ENCODE peak calls at places on chromosomes 1 and 21, in five cellular contexts. R, L, J, W and V are unnamed samples.

GRCh38 chr1:62637392-62638105 is 40.2 kb downstream of the ANGPTL3 start:
- DNase-seq in R (no peak), L (no peak), J (no peak), W (no peak), V (no peak)

GRCh38 chr1:115496904-115497527 is 144.8 kb upstream of the VANGL1 start:
- DNase-seq in R (no peak), L (no peak), J (no peak), W (no peak), V (no peak)

GRCh38 chr1:240031414-240031813 is 60.3 kb upstream of the FMN2 start:
- DNase-seq in R (no peak), L (no peak), J (no peak), W (no peak), V (no peak)

GRCh38 chr1:5559078-5559477 is 433.1 kb downstream of the NPHP4 start:
- DNase-seq in R (no peak), L (no peak), J (no peak), W (no peak), V (no peak)

GRCh38 chr1:189987509-189987908 is 490.2 kb downstream of the BRINP3 start:
- DNase-seq in R (no peak), L (no peak), J (no peak), W (no peak), V (no peak)

GRCh38 chr21:44767834-44768831 is 33.5 kb downstream of the UBE2G2 start:
- DNase-seq in R (no peak), L (no peak), J (no peak), W (no peak), V (no peak)

GRCh38 chr21:43858806-43859648 is 6.0 kb upstream of the AGPAT3 start:
- DNase-seq in R (peak), L (no peak), J (no peak), W (no peak), V (peak)

GRCh38 chr21:37207441-37208009 is 59.6 kb downstream of the VPS26C start:
- DNase-seq in R (peak), L (no peak), J (peak), W (peak), V (no peak)

GRCh38 chr1:55556378-55556777 is 341.2 kb upstream of the USP24 start:
- DNase-seq in R (no peak), L (no peak), J (no peak), W (no peak), V (no peak)

GRCh38 chr1:73674945-73675561 is 522.9 kb downstream of the LRRIQ3 start:
- DNase-seq in R (no peak), L (no peak), J (no peak), W (no peak), V (no peak)

GRCh38 chr1:39196244-39197215 is 8.0 kb upstream of the MACF1 start:
- DNase-seq in R (no peak), L (no peak), J (no peak), W (no peak), V (peak)

GRCh38 chr1:6757719-6758435 is 27.4 kb upstream of the CAMTA1 start:
- DNase-seq in R (no peak), L (no peak), J (no peak), W (no peak), V (no peak)

GRCh38 chr1:155932487-155932886 is 1.7 kb downstream of the KHDC4 start:
- DNase-seq in R (no peak), L (no peak), J (no peak), W (no peak), V (no peak)

GRCh38 chr1:214588963-214589597 is 13.9 kb upstream of the CENPF start:
- DNase-seq in R (no peak), L (no peak), J (no peak), W (no peak), V (no peak)

GRCh38 chr1:163068716-163069115 is 445 bp upstream of the RGS4 start:
- DNase-seq in R (no peak), L (no peak), J (no peak), W (no peak), V (no peak)

GRCh38 chr1:245997471-245998258 is 509.4 kb downstream of the SMYD3 start:
- DNase-seq in R (no peak), L (no peak), J (no peak), W (no peak), V (no peak)

GRCh38 chr1:38071530-38072266 is 25.1 kb upstream of the POU3F1 start:
- DNase-seq in R (peak), L (no peak), J (no peak), W (no peak), V (peak)

GRCh38 chr1:31764307-31765040 is at the start of gene ADGRB2:
- DNase-seq in R (no peak), L (no peak), J (no peak), W (no peak), V (no peak)

GRCh38 chr1:58549231-58549958 is 2.9 kb upstream of the OMA1 start:
- DNase-seq in R (no peak), L (no peak), J (no peak), W (no peak), V (peak)

GRCh38 chr1:207897188-207897587 is 13.7 kb downstream of the CD34 start:
- DNase-seq in R (no peak), L (no peak), J (no peak), W (no peak), V (no peak)

GRCh38 chr1:59199734-59200376 is 97.0 kb upstream of the FGGY start:
- DNase-seq in R (no peak), L (no peak), J (no peak), W (no peak), V (no peak)

GRCh38 chr1:3014443-3015268 is 6.6 kb upstream of the ACTRT2 start:
- DNase-seq in R (no peak), L (no peak), J (no peak), W (no peak), V (no peak)

GRCh38 chr1:201283836-201284553 is 689 bp downstream of the PKP1 start:
- DNase-seq in R (no peak), L (no peak), J (no peak), W (no peak), V (no peak)

GRCh38 chr1:147292635-147293251 is 50.3 kb downstream of the CHD1L start:
- DNase-seq in R (no peak), L (no peak), J (no peak), W (no peak), V (no peak)

GRCh38 chr1:7110306-7110705 is 325.1 kb downstream of the CAMTA1 start:
- DNase-seq in R (no peak), L (no peak), J (no peak), W (no peak), V (no peak)

GRCh38 chr21:43333301-43334062 is 93.4 kb downstream of the SIK1 start:
- DNase-seq in R (peak), L (no peak), J (no peak), W (no peak), V (no peak)

GRCh38 chr1:10696977-10697376 is 99.5 kb downstream of the CASZ1 start:
- DNase-seq in R (no peak), L (no peak), J (no peak), W (no peak), V (no peak)

GRCh38 chr1:75273110-75273509 is 138.9 kb downstream of the LHX8 start:
- DNase-seq in R (no peak), L (no peak), J (no peak), W (no peak), V (no peak)

GRCh38 chr21:41839387-41840000 is 39.6 kb downstream of the PRDM15 start:
- DNase-seq in R (no peak), L (no peak), J (no peak), W (no peak), V (no peak)

GRCh38 chr1:4083171-4084052 is 183.3 kb upstream of the C1orf174 start:
- DNase-seq in R (no peak), L (no peak), J (no peak), W (no peak), V (no peak)

GRCh38 chr1:167249702-167250101 is 29.0 kb downstream of the POU2F1 start:
- DNase-seq in R (no peak), L (no peak), J (no peak), W (no peak), V (peak)

GRCh38 chr1:179807691-179808485 is 64.8 kb downstream of the FAM163A start:
- DNase-seq in R (peak), L (no peak), J (no peak), W (no peak), V (no peak)

GRCh38 chr1:197103295-197103694 is 36.2 kb upstream of the F13B start:
- DNase-seq in R (no peak), L (no peak), J (no peak), W (no peak), V (no peak)

DNA sequence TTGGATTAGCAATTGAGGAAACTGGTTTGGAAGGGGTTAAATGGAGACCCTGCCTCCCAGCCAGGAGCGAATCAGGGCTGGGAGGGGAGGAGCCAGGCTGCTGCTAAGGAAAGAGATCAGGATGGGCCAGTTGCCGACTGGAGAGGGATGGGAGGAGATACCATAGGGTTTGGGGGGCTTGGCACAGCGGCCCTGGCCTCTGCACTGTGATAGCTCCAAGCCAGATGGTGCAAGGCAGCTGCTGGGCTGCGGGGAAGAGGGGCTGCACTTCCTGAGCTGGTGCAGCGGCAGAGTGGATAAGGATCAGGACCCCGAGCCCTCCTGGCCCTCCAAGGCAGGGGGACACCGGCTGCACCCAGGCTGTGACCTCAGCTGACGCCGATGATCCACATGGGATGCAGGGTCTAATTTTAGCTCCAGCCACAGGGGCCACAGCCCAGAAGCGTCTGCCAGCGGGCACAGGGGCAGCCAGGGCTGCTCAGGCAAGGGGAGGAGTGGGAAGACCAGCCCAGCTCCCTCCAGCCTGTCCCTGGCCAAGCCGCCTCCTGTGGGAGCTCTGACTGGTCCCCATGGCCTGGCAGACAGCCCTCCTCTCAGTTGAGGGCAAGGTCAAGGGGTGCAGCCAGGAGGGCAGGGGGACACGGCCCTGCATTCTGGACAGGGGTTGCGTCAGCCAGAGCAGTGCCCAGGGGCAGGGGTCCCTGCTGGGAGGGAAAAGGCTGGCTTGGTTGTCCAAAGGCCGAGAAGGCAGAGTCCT is at the start of gene EXTL1:
- DNase-seq in R (no peak), L (peak), J (no peak), W (no peak), V (no peak)
- TF ChIP-seq SRF in R (no peak), L (no peak), J (no peak), W (no peak), V (no peak)

GRCh38 chr1:181513786-181514297 is 30.5 kb downstream of the CACNA1E start:
- DNase-seq in R (no peak), L (no peak), J (no peak), W (no peak), V (no peak)

GRCh38 chr1:181518152-181518551 is 34.8 kb downstream of the CACNA1E start:
- DNase-seq in R (no peak), L (no peak), J (no peak), W (no peak), V (no peak)

GRCh38 chr1:181517181-181517875 is 34.0 kb downstream of the CACNA1E start:
- DNase-seq in R (no peak), L (no peak), J (no peak), W (no peak), V (no peak)

GRCh38 chr1:181516706-181517105 is 33.4 kb downstream of the CACNA1E start:
- DNase-seq in R (no peak), L (no peak), J (no peak), W (no peak), V (no peak)

GRCh38 chr1:181514298-181515290 is 31.3 kb downstream of the CACNA1E start:
- DNase-seq in R (no peak), L (no peak), J (no peak), W (peak), V (no peak)
- TF ChIP-seq SRF in R (no peak), L (no peak), J (no peak), W (no peak), V (no peak)

GRCh38 chr21:25541042-25541441 is 66.2 kb downstream of the MRPL39 start:
- DNase-seq in R (no peak), L (no peak), J (no peak), W (no peak), V (no peak)

GRCh38 chr21:25536752-25537151 is 70.5 kb downstream of the MRPL39 start:
- DNase-seq in R (no peak), L (no peak), J (no peak), W (no peak), V (no peak)

GRCh38 chr21:25535811-25536210 is 71.5 kb downstream of the MRPL39 start:
- DNase-seq in R (no peak), L (no peak), J (no peak), W (no peak), V (no peak)

GRCh38 chr21:25537174-25537573 is 70.1 kb downstream of the MRPL39 start:
- DNase-seq in R (no peak), L (no peak), J (no peak), W (no peak), V (no peak)
- TF ChIP-seq SRF in R (no peak), L (no peak), J (no peak), W (no peak), V (no peak)

GRCh38 chr1:159923203-159924024 is 1.9 kb downstream of the TAGLN2 start:
- DNase-seq in R (peak), L (peak), J (no peak), W (peak), V (peak)

GRCh38 chr1:159922499-159923202 is 2.7 kb downstream of the TAGLN2 start:
- DNase-seq in R (no peak), L (no peak), J (no peak), W (no peak), V (no peak)

GRCh38 chr1:159921251-159921650 is 4.1 kb downstream of the TAGLN2 start:
- DNase-seq in R (no peak), L (no peak), J (no peak), W (peak), V (no peak)

GRCh38 chr1:159920651-159921050 is 4.7 kb downstream of the TAGLN2 start:
- DNase-seq in R (no peak), L (no peak), J (no peak), W (no peak), V (no peak)

GRCh38 chr1:159921700-159922498 is 3.4 kb downstream of the TAGLN2 start:
- DNase-seq in R (no peak), L (no peak), J (no peak), W (no peak), V (peak)
- TF ChIP-seq SRF in R (no peak), L (no peak), J (no peak), W (no peak), V (no peak)

GRCh38 chr1:96861836-96862235 is 140.3 kb downstream of the PTBP2 start:
- DNase-seq in R (no peak), L (no peak), J (no peak), W (no peak), V (no peak)

GRCh38 chr1:96863449-96863848 is 141.9 kb downstream of the PTBP2 start:
- DNase-seq in R (no peak), L (no peak), J (no peak), W (no peak), V (no peak)

DNA sequence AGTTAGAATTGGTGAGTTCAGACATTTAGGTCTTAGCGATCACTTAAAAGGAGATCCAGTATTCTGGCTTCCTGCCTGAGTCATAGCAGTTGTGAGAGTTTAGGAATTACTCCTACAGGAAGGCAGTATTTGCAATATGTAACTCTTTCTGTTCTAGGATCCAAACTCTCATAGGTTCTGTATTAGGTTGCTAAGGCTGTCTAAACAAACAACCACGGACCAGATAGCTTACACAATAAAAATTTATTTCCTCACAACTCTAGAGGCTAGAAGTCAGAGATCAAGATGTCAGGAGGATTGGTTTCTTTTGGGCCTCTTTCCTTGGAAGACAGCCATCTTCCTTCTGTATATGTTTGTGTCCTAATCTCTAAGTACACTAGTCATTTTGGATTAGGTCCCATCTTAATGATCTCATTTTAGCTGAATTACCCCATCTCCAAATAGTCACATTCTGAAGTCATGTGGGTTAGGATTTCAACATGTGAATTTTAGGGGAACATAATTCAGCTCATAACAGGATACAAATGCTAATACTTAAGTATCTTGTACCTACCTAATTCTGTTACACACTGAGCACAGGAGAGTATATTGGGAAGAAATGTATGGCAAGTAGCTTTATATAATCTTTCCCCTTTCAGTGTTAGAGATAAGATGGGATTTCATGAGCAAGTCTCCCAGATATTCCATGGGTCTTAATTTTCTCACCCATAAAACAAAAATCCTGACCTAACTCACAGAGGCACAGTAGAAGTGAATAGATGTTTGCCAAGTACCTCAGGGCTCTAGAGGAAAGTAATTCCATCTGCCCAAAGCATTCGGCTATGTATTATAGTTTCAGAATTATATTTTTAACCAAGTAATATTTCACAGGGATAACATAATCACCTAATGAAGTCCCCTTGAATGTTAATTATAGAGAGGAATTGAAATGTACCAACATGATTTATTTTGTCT is 144.4 kb downstream of the PTBP2 start:
- DNase-seq in R (no peak), L (no peak), J (no peak), W (no peak), V (no peak)
- TF ChIP-seq SRF in R (no peak), L (no peak), J (no peak), W (no peak), V (no peak)

DNA sequence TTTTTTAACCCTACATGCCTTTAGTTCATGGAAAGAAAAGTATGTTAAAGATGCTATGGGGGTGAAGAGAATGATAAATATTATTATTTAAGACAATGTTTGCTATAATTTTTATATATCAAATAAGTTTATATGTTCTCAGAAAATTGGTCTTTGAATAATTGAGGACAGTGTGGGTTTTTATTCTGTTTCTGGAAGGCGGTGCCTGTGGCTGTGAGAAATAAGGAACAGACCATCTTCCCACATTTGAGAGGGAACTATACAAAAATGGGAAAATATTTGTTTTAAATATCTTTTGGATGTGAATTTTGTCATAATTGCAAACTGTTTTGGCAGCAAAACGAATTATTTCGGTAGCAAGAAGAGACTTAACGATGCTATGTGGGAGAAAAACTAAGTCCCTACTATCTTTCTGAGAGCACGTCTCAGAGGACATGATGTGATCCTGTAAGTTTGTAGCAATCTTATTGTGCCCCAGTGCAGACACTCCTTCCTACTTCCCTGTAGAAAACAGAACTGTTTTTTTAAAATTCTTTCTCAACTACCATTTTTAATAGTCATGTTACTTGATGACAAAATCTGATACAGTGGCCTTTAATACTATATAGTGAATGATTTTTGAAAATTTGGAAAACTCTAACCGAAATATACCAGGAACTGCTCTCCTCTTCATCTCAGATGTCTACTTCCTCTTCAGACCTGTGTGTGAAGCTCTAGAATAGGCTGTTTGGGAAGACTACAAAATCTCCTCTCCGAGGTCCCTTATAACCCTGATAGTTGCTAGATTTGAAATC is 25.4 kb downstream of the PTPRC start:
- DNase-seq in R (no peak), L (no peak), J (no peak), W (no peak), V (no peak)
- TF ChIP-seq SRF in R (no peak), L (no peak), J (no peak), W (no peak), V (no peak)

GRCh38 chr1:210691039-210691438 is 362.3 kb downstream of the HHAT start:
- DNase-seq in R (no peak), L (no peak), J (no peak), W (no peak), V (no peak)

GRCh38 chr1:210696709-210697108 is 368.0 kb downstream of the HHAT start:
- DNase-seq in R (no peak), L (no peak), J (no peak), W (peak), V (no peak)

GRCh38 chr1:210689741-210690635 is 361.3 kb downstream of the HHAT start:
- DNase-seq in R (no peak), L (no peak), J (no peak), W (no peak), V (no peak)

GRCh38 chr1:210695041-210695440 is 366.3 kb downstream of the HHAT start:
- DNase-seq in R (no peak), L (no peak), J (no peak), W (no peak), V (no peak)

DNA sequence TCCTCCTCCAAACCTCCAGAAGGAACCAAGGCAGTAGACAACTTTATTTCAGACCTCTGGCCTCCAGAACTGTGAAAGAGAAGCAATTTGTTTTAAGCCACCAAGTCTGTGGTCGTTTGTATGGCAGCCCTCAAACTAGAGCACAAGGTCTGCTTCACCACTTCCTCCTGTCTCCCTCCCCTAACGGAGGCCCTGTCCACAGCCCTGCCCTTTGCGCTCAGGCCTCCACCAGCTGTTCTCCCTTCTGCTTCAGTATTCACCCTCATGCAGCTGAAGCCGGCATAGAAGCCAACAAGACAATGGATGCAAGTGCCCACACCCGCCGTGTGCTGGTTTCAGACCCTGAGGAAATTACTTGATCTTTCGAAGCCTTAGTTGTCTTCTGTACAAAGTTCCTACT is 364.1 kb downstream of the HHAT start:
- DNase-seq in R (no peak), L (no peak), J (no peak), W (no peak), V (no peak)
- TF ChIP-seq SRF in R (no peak), L (no peak), J (no peak), W (no peak), V (no peak)